ENCODE peak calls at places on chromosomes 1 and 21, in ten cellular contexts. W, L, P, K, F, X, A, G, O and Y are unnamed samples.
A peak's percentile ranks its signal among the peaks of the same experiment; 100 is the strongest.

GRCh38 chr1:9869831-9870251 is 40.2 kb downstream of the CTNNBIP1 start:
- DNase-seq in X (no peak), W (no peak), F (no peak), G (no peak), K (no peak), P (no peak), L (peak; percentile 13), A (peak; percentile 21), O (no peak), Y (no peak)

GRCh38 chr1:167219646-167220536 is 795 bp upstream of the POU2F1 start:
- DNase-seq in X (peak; percentile 89), P (peak; percentile 48), G (peak; percentile 72), K (peak; percentile 76), W (peak; percentile 78), O (peak; percentile 70), L (peak; percentile 82), A (peak; percentile 93), F (peak; percentile 25), Y (peak; percentile 77)

GRCh38 chr1:151267760-151268159 is 13.2 kb downstream of the PSMD4 start:
- DNase-seq in G (no peak), L (no peak), W (no peak), P (no peak), F (peak; percentile 13), A (no peak), K (no peak), X (no peak), O (no peak), Y (no peak)

GRCh38 chr1:55718758-55719671 is 503.9 kb upstream of the USP24 start:
- DNase-seq in K (no peak), W (peak; percentile 68), A (peak; percentile 47), P (no peak), O (peak; percentile 48), X (no peak), F (peak; percentile 100), L (peak; percentile 44), G (peak; percentile 85), Y (no peak)

GRCh38 chr1:4681026-4681425 is 26.6 kb downstream of the AJAP1 start:
- DNase-seq in X (no peak), K (no peak), P (no peak), F (no peak), G (no peak), L (no peak), W (no peak), A (no peak), O (no peak), Y (no peak)

GRCh38 chr21:45162809-45163208 is 88.4 kb downstream of the ADARB1 start:
- DNase-seq in X (no peak), L (no peak), A (no peak), P (no peak), W (no peak), K (no peak), O (no peak), G (no peak), F (no peak), Y (peak; percentile 1)

GRCh38 chr1:182092336-182092735 is 30.8 kb upstream of the ZNF648 start:
- DNase-seq in K (no peak), W (no peak), G (no peak), A (no peak), X (no peak), F (no peak), L (no peak), O (no peak), P (no peak), Y (no peak)

GRCh38 chr1:236808564-236809130 is 13.6 kb downstream of the MTR start:
- DNase-seq in F (peak; percentile 21), A (no peak), G (no peak), P (no peak), X (no peak), O (no peak), W (no peak), L (no peak), K (no peak), Y (no peak)

GRCh38 chr1:240691521-240692338 is 79.8 kb upstream of the GREM2 start:
- DNase-seq in L (no peak), K (no peak), O (peak; percentile 48), G (peak; percentile 44), X (peak; percentile 11), A (peak; percentile 19), F (peak; percentile 78), P (no peak), W (peak; percentile 63), Y (no peak)

GRCh38 chr1:165355977-165356811 is at the start of gene LMX1A:
- DNase-seq in O (peak; percentile 20), P (no peak), K (no peak), L (peak; percentile 34), W (peak; percentile 18), A (peak; percentile 26), G (no peak), X (no peak), F (no peak), Y (peak; percentile 39)

GRCh38 chr1:58864654-58865053 is 80.8 kb upstream of the JUN start:
- DNase-seq in W (no peak), F (no peak), K (no peak), L (no peak), G (no peak), X (no peak), P (no peak), A (no peak), O (no peak), Y (no peak)

GRCh38 chr1:206595581-206596318 is 16.5 kb downstream of the EIF2D start:
- DNase-seq in L (no peak), A (no peak), K (no peak), P (no peak), G (no peak), X (no peak), W (no peak), O (no peak), F (no peak), Y (no peak)

GRCh38 chr1:44592208-44593145 is 81.8 kb downstream of the TMEM53 start:
- DNase-seq in F (no peak), W (no peak), P (no peak), A (no peak), L (no peak), O (no peak), G (no peak), K (no peak), X (no peak), Y (no peak)

GRCh38 chr21:28541371-28542112 is 451.1 kb downstream of the LTN1 start:
- DNase-seq in F (no peak), W (no peak), G (no peak), L (no peak), A (no peak), K (no peak), P (no peak), O (no peak), X (no peak), Y (no peak)

GRCh38 chr1:9844106-9844505 is 20.3 kb upstream of the CLSTN1 start:
- DNase-seq in K (peak; percentile 49), O (no peak), G (no peak), X (no peak), L (peak; percentile 26), A (no peak), W (no peak), F (no peak), P (no peak), Y (no peak)

GRCh38 chr1:43322506-43322905 is 15.1 kb upstream of the MPL start:
- DNase-seq in F (no peak), P (no peak), O (no peak), A (no peak), W (no peak), X (no peak), G (no peak), L (no peak), K (no peak), Y (no peak)
- TF ChIP-seq POLR2A in F (no peak), P (no peak), O (no peak), A (no peak), W (no peak), X (no peak), G (no peak), L (no peak), K (no peak), Y (no peak)

DNA sequence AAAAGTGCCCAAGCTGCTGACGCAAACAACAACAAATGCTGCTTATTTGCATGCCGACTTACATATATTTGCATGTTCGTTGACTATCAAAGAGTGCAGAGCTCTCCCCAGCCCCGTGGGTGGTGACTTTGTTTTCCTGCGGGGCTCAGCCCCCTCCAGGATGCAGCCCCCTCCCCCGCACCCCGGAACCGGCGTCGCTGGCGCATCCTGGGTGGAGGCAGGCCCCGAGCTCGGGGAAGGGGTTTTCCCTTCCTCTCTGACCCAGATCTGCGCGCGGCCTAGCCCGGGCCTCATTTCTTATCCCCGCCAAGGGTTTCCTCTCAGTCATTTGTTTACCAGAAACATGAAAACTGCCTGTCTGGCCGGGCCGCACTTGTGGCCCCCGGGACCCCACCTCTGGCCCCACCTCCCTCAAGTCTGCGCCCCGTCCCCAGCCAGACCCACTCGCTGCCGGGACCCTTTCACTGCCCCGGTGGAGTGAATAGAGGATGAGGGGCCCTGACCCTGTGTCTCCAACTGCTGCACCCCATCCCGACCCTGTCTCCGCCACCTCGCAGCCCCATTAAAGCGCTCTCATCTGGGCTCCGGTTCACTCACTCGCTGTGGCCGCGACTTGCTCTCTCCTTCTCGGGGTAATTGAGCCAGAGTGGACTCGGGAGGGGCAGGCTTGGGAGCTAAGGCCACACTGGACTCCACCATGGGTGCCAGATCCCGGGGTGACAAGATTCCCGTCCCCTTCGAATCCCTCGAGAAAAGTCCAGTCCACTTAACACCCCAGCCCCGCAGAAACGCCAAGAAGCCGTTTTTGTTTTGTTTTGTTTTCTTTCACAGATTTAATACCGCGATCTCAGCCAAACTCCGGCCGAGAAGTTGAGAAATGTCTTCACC is 5.4 kb downstream of the TNFRSF25 start:
- DNase-seq in W (no peak), K (no peak), X (no peak), A (no peak), P (no peak), F (no peak), O (no peak), G (no peak), L (no peak), Y (no peak)
- H3K4me3 ChIP-seq in W (no peak overlapping the region), K (peak overlapping the region; percentile 18), X (no peak overlapping the region), A (peak overlapping the region; percentile 8), P (peak overlapping the region; percentile 27), F (no peak overlapping the region), O (peak overlapping the region; percentile 40), G (no peak overlapping the region), L (peak overlapping the region; percentile 43), Y (no peak overlapping the region)

GRCh38 chr1:75785964-75786853 is at the start of gene RABGGTB:
- DNase-seq in L (peak; percentile 96), A (peak; percentile 97), X (peak; percentile 96), G (peak; percentile 94), P (peak; percentile 92), O (peak; percentile 89), K (peak; percentile 88), W (peak; percentile 94), F (peak; percentile 95), Y (peak; percentile 91)
- TF ChIP-seq POLR2A in L (no peak), A (peak; percentile 95), X (peak; percentile 99), G (peak; percentile 39), P (peak; percentile 100), O (peak; percentile 79), K (peak; percentile 69), W (peak; percentile 94), F (peak; percentile 99), Y (peak; percentile 82)

DNA sequence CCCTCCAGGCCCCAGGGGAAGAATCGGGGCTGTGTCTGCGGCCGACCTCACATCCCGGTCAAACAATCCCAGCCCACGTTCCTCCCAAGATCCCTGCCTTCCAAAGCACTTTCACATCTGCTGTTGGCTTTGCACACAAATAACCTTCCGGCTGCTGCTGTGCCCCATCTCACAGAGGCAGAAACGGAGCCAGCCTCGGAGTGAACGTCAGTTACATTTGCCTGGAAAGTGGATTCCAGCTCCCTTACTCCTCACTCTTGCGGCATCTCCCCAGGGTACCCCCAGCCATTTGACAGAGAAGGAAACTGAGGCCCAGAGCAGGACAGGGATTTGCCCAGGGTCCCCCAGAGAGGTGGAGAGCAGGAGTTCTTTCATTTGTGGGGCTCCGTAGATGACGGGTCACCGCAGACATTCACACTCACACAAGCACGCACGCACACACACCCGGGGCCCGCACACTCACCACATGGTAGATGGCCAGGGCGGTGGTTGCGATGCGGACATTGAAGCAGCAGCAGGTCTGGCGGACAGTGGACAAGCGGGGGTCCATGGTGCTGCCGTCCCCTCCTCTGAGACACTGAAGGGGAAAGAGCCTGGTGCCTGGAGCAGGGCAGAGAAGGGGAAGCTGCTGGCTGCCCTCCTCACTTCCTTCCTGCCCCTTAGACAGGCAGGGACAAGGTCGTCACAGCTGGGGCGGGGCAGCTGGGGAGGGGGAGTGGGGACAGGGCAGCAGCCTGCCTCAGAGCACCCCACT is at the start of gene LAPTM5:
- DNase-seq in L (peak; percentile 73), O (peak; percentile 44), W (no peak), G (no peak), X (peak; percentile 79), P (no peak), A (peak; percentile 72), K (no peak), F (no peak), Y (no peak)
- H3K4me3 ChIP-seq in L (peak within 1 kb of the TSS; percentile 64), O (peak within 1 kb of the TSS; percentile 46), W (no peak within 1 kb of the TSS), G (no peak within 1 kb of the TSS), X (peak within 1 kb of the TSS; percentile 93), P (peak within 1 kb of the TSS; percentile 98), A (peak within 1 kb of the TSS; percentile 30), K (peak within 1 kb of the TSS; percentile 36), F (no peak within 1 kb of the TSS), Y (peak within 1 kb of the TSS; percentile 10)